ENCODE peak calls at places on chromosomes 4 and X, in five cellular contexts. One of them, this sample, is unnamed.

GRCh38 chr4:32840461-32841189 is 2120.5 kb downstream of the PCDH7 start:
- DNase-seq in H4: no peak
- DNase-seq in NCI-H82: peak
- DNase-seq in AG08396: no peak
- DNase-seq in activated naive CD8-positive, alpha-beta T cell treated with anti-CD3 and anti-CD28 coated beads for 36 hours: no peak
- DNase-seq in this sample: peak

GRCh38 chr4:4470208-4470607 is 71.6 kb downstream of the STX18 start:
- DNase-seq in AG08396: no peak
- DNase-seq in H4: no peak
- DNase-seq in activated naive CD8-positive, alpha-beta T cell treated with anti-CD3 and anti-CD28 coated beads for 36 hours: no peak
- DNase-seq in NCI-H82: no peak
- DNase-seq in this sample: no peak

GRCh38 chr4:85448880-85449763 is 25.8 kb upstream of the ARHGAP24 start:
- DNase-seq in H4: no peak
- DNase-seq in activated naive CD8-positive, alpha-beta T cell treated with anti-CD3 and anti-CD28 coated beads for 36 hours: no peak
- DNase-seq in NCI-H82: peak
- DNase-seq in AG08396: no peak
- DNase-seq in this sample: no peak

GRCh38 chr4:142271832-142272231 is 574.3 kb downstream of the INPP4B start:
- DNase-seq in AG08396: no peak
- DNase-seq in H4: no peak
- DNase-seq in activated naive CD8-positive, alpha-beta T cell treated with anti-CD3 and anti-CD28 coated beads for 36 hours: no peak
- DNase-seq in NCI-H82: no peak
- DNase-seq in this sample: no peak

GRCh38 chr4:2334826-2335728 is 73.2 kb upstream of the MXD4 start:
- DNase-seq in NCI-H82: no peak
- DNase-seq in activated naive CD8-positive, alpha-beta T cell treated with anti-CD3 and anti-CD28 coated beads for 36 hours: no peak
- DNase-seq in H4: peak
- DNase-seq in AG08396: no peak
- DNase-seq in this sample: no peak

GRCh38 chrX:154096140-154097002 is 1.1 kb downstream of the MECP2 start:
- DNase-seq in H4: no peak
- DNase-seq in AG08396: peak
- DNase-seq in NCI-H82: peak
- DNase-seq in activated naive CD8-positive, alpha-beta T cell treated with anti-CD3 and anti-CD28 coated beads for 36 hours: peak
- DNase-seq in this sample: peak

GRCh38 chr4:30454504-30454903 is 265.7 kb upstream of the PCDH7 start:
- DNase-seq in H4: no peak
- DNase-seq in NCI-H82: no peak
- DNase-seq in activated naive CD8-positive, alpha-beta T cell treated with anti-CD3 and anti-CD28 coated beads for 36 hours: no peak
- DNase-seq in AG08396: no peak
- DNase-seq in this sample: no peak

GRCh38 chrX:93874554-93874953 is 200.5 kb downstream of the FAM133A start:
- DNase-seq in NCI-H82: peak
- DNase-seq in AG08396: peak
- DNase-seq in activated naive CD8-positive, alpha-beta T cell treated with anti-CD3 and anti-CD28 coated beads for 36 hours: no peak
- DNase-seq in H4: peak
- DNase-seq in this sample: peak

GRCh38 chr4:153533387-153533786 is 67.2 kb downstream of the TMEM131L start:
- DNase-seq in AG08396: no peak
- DNase-seq in H4: no peak
- DNase-seq in NCI-H82: no peak
- DNase-seq in activated naive CD8-positive, alpha-beta T cell treated with anti-CD3 and anti-CD28 coated beads for 36 hours: no peak
- DNase-seq in this sample: no peak

GRCh38 chrX:335758-336155 is 17.2 kb upstream of the GTPBP6 start:
- DNase-seq in NCI-H82: no peak
- DNase-seq in AG08396: no peak
- DNase-seq in H4: no peak
- DNase-seq in activated naive CD8-positive, alpha-beta T cell treated with anti-CD3 and anti-CD28 coated beads for 36 hours: no peak
- DNase-seq in this sample: no peak

GRCh38 chr4:147326581-147326980 is 154.3 kb upstream of the EDNRA start:
- DNase-seq in activated naive CD8-positive, alpha-beta T cell treated with anti-CD3 and anti-CD28 coated beads for 36 hours: no peak
- DNase-seq in NCI-H82: no peak
- DNase-seq in H4: no peak
- DNase-seq in AG08396: no peak
- DNase-seq in this sample: no peak

GRCh38 chrX:24025741-24026402 is 1.1 kb downstream of the KLHL15 start:
- DNase-seq in activated naive CD8-positive, alpha-beta T cell treated with anti-CD3 and anti-CD28 coated beads for 36 hours: no peak
- DNase-seq in H4: peak
- DNase-seq in NCI-H82: peak
- DNase-seq in AG08396: no peak
- DNase-seq in this sample: peak

GRCh38 chr4:155232432-155232831 is 24.0 kb downstream of the NPY2R start:
- DNase-seq in activated naive CD8-positive, alpha-beta T cell treated with anti-CD3 and anti-CD28 coated beads for 36 hours: no peak
- DNase-seq in AG08396: no peak
- DNase-seq in H4: no peak
- DNase-seq in NCI-H82: no peak
- DNase-seq in this sample: no peak

GRCh38 chr4:102196221-102196620 is 149.1 kb downstream of the SLC39A8 start:
- DNase-seq in NCI-H82: peak
- DNase-seq in H4: peak
- DNase-seq in activated naive CD8-positive, alpha-beta T cell treated with anti-CD3 and anti-CD28 coated beads for 36 hours: no peak
- DNase-seq in AG08396: peak
- DNase-seq in this sample: peak

GRCh38 chr4:153448003-153448731 is 18.0 kb upstream of the TMEM131L start:
- DNase-seq in AG08396: peak
- DNase-seq in H4: peak
- DNase-seq in NCI-H82: no peak
- DNase-seq in activated naive CD8-positive, alpha-beta T cell treated with anti-CD3 and anti-CD28 coated beads for 36 hours: no peak
- DNase-seq in this sample: no peak

GRCh38 chr4:143581331-143581961 is 67.9 kb downstream of the SMARCA5 start:
- DNase-seq in AG08396: no peak
- DNase-seq in H4: no peak
- DNase-seq in activated naive CD8-positive, alpha-beta T cell treated with anti-CD3 and anti-CD28 coated beads for 36 hours: no peak
- DNase-seq in NCI-H82: peak
- DNase-seq in this sample: no peak

GRCh38 chr4:70531981-70532380 is 13.6 kb downstream of the AMTN start:
- DNase-seq in activated naive CD8-positive, alpha-beta T cell treated with anti-CD3 and anti-CD28 coated beads for 36 hours: no peak
- DNase-seq in AG08396: no peak
- DNase-seq in H4: no peak
- DNase-seq in NCI-H82: peak
- DNase-seq in this sample: no peak

GRCh38 chrX:1395646-1396216 is 3.8 kb upstream of the SLC25A6 start:
- DNase-seq in AG08396: no peak
- DNase-seq in NCI-H82: no peak
- DNase-seq in H4: no peak
- DNase-seq in activated naive CD8-positive, alpha-beta T cell treated with anti-CD3 and anti-CD28 coated beads for 36 hours: no peak
- DNase-seq in this sample: no peak

GRCh38 chr4:144174401-144175067 is 34.0 kb upstream of the GYPA start:
- DNase-seq in NCI-H82: peak
- DNase-seq in AG08396: peak
- DNase-seq in activated naive CD8-positive, alpha-beta T cell treated with anti-CD3 and anti-CD28 coated beads for 36 hours: no peak
- DNase-seq in H4: peak
- DNase-seq in this sample: peak

GRCh38 chrX:150692837-150693781 is at the start of gene MTMR1:
- DNase-seq in NCI-H82: peak
- DNase-seq in AG08396: peak
- DNase-seq in H4: no peak
- DNase-seq in activated naive CD8-positive, alpha-beta T cell treated with anti-CD3 and anti-CD28 coated beads for 36 hours: peak
- DNase-seq in this sample: peak

GRCh38 chr4:17468638-17469221 is 43.2 kb downstream of the QDPR start:
- DNase-seq in NCI-H82: peak
- DNase-seq in activated naive CD8-positive, alpha-beta T cell treated with anti-CD3 and anti-CD28 coated beads for 36 hours: no peak
- DNase-seq in AG08396: peak
- DNase-seq in H4: peak
- DNase-seq in this sample: peak

GRCh38 chr4:8534129-8534528 is 46.1 kb upstream of the GPR78 start:
- DNase-seq in H4: peak
- DNase-seq in activated naive CD8-positive, alpha-beta T cell treated with anti-CD3 and anti-CD28 coated beads for 36 hours: no peak
- DNase-seq in AG08396: no peak
- DNase-seq in NCI-H82: no peak
- DNase-seq in this sample: no peak

GRCh38 chr4:92235741-92236140 is 68.0 kb upstream of the GRID2 start:
- DNase-seq in NCI-H82: peak
- DNase-seq in H4: peak
- DNase-seq in activated naive CD8-positive, alpha-beta T cell treated with anti-CD3 and anti-CD28 coated beads for 36 hours: no peak
- DNase-seq in AG08396: no peak
- DNase-seq in this sample: no peak

GRCh38 chr4:87465739-87466366 is 43.5 kb downstream of the NUDT9 start:
- DNase-seq in AG08396: peak
- DNase-seq in activated naive CD8-positive, alpha-beta T cell treated with anti-CD3 and anti-CD28 coated beads for 36 hours: no peak
- DNase-seq in NCI-H82: peak
- DNase-seq in H4: peak
- DNase-seq in this sample: peak

GRCh38 chr4:153113061-153113837 is 91.0 kb upstream of the TRIM2 start:
- DNase-seq in NCI-H82: peak
- DNase-seq in H4: peak
- DNase-seq in activated naive CD8-positive, alpha-beta T cell treated with anti-CD3 and anti-CD28 coated beads for 36 hours: peak
- DNase-seq in AG08396: no peak
- DNase-seq in this sample: no peak

GRCh38 chr4:137474711-137475301 is 57.5 kb downstream of the PCDH18 start:
- DNase-seq in activated naive CD8-positive, alpha-beta T cell treated with anti-CD3 and anti-CD28 coated beads for 36 hours: no peak
- DNase-seq in AG08396: peak
- DNase-seq in NCI-H82: peak
- DNase-seq in H4: peak
- DNase-seq in this sample: no peak

GRCh38 chrX:14672611-14673172 is 143.4 kb downstream of the GLRA2 start:
- DNase-seq in H4: no peak
- DNase-seq in NCI-H82: no peak
- DNase-seq in AG08396: no peak
- DNase-seq in activated naive CD8-positive, alpha-beta T cell treated with anti-CD3 and anti-CD28 coated beads for 36 hours: no peak
- DNase-seq in this sample: no peak

GRCh38 chr4:39706334-39706733 is 8.4 kb downstream of the UBE2K start:
- DNase-seq in H4: peak
- DNase-seq in NCI-H82: no peak
- DNase-seq in AG08396: peak
- DNase-seq in activated naive CD8-positive, alpha-beta T cell treated with anti-CD3 and anti-CD28 coated beads for 36 hours: no peak
- DNase-seq in this sample: no peak

GRCh38 chrX:1392376-1393130 is 640 bp upstream of the SLC25A6 start:
- DNase-seq in activated naive CD8-positive, alpha-beta T cell treated with anti-CD3 and anti-CD28 coated beads for 36 hours: peak
- DNase-seq in NCI-H82: no peak
- DNase-seq in H4: peak
- DNase-seq in AG08396: peak
- DNase-seq in this sample: no peak

GRCh38 chr4:63222466-63222865 is 1186.8 kb downstream of the TECRL start:
- DNase-seq in AG08396: no peak
- DNase-seq in activated naive CD8-positive, alpha-beta T cell treated with anti-CD3 and anti-CD28 coated beads for 36 hours: no peak
- DNase-seq in NCI-H82: no peak
- DNase-seq in H4: no peak
- DNase-seq in this sample: no peak

GRCh38 chr4:1172228-1172851 is at the start of gene SPON2:
- DNase-seq in H4: no peak
- DNase-seq in NCI-H82: no peak
- DNase-seq in AG08396: peak
- DNase-seq in activated naive CD8-positive, alpha-beta T cell treated with anti-CD3 and anti-CD28 coated beads for 36 hours: no peak
- DNase-seq in this sample: no peak

GRCh38 chr4:95701500-95701899 is 138.4 kb upstream of the PDHA2 start:
- DNase-seq in NCI-H82: peak
- DNase-seq in AG08396: no peak
- DNase-seq in H4: peak
- DNase-seq in activated naive CD8-positive, alpha-beta T cell treated with anti-CD3 and anti-CD28 coated beads for 36 hours: no peak
- DNase-seq in this sample: no peak

GRCh38 chrX:132463411-132463810 is 25.4 kb downstream of the MBNL3 start:
- DNase-seq in AG08396: no peak
- DNase-seq in activated naive CD8-positive, alpha-beta T cell treated with anti-CD3 and anti-CD28 coated beads for 36 hours: no peak
- DNase-seq in NCI-H82: peak
- DNase-seq in H4: no peak
- DNase-seq in this sample: peak

GRCh38 chr4:180789929-180790328 is 1453.3 kb upstream of the TENM3 start:
- DNase-seq in AG08396: no peak
- DNase-seq in H4: no peak
- DNase-seq in NCI-H82: no peak
- DNase-seq in activated naive CD8-positive, alpha-beta T cell treated with anti-CD3 and anti-CD28 coated beads for 36 hours: no peak
- DNase-seq in this sample: no peak